ENCODE peak calls at places on chromosomes 2 and 18, in six cellular contexts. One of them, this sample, is unnamed.
A peak's percentile ranks its signal among the peaks of the same experiment; 100 is the strongest.

GRCh38 chr2:72669121-72669520 is 156.7 kb downstream of the EXOC6B start:
- DNase-seq in astrocyte: peak; percentile 79
- DNase-seq in CD8-positive, alpha-beta T cell: no peak
- DNase-seq in CD4-positive, alpha-beta T cell: no peak
- DNase-seq in uterus: no peak
- DNase-seq in cardiac muscle cell: peak; percentile 89
- DNase-seq in this sample: peak; percentile 16

GRCh38 chr18:30142248-30142647 is 900.3 kb downstream of the DSC3 start:
- DNase-seq in uterus: no peak
- DNase-seq in astrocyte: no peak
- DNase-seq in CD4-positive, alpha-beta T cell: no peak
- DNase-seq in cardiac muscle cell: no peak
- DNase-seq in CD8-positive, alpha-beta T cell: no peak
- DNase-seq in this sample: no peak

GRCh38 chr2:202035089-202035940 is 1.7 kb downstream of the FZD7 start:
- DNase-seq in cardiac muscle cell: peak; percentile 71
- DNase-seq in CD8-positive, alpha-beta T cell: peak; percentile 7
- DNase-seq in astrocyte: peak; percentile 71
- DNase-seq in uterus: peak; percentile 72
- DNase-seq in CD4-positive, alpha-beta T cell: peak; percentile 15
- DNase-seq in this sample: no peak

GRCh38 chr2:74576151-74576755 is 21.7 kb downstream of the DOK1 start:
- DNase-seq in uterus: no peak
- DNase-seq in CD4-positive, alpha-beta T cell: no peak
- DNase-seq in cardiac muscle cell: no peak
- DNase-seq in CD8-positive, alpha-beta T cell: no peak
- DNase-seq in astrocyte: peak; percentile 49
- DNase-seq in this sample: no peak

GRCh38 chr2:160210599-160211138 is 10.6 kb upstream of the ITGB6 start:
- DNase-seq in uterus: peak; percentile 35
- DNase-seq in cardiac muscle cell: peak; percentile 83
- DNase-seq in astrocyte: no peak
- DNase-seq in CD8-positive, alpha-beta T cell: peak; percentile 53
- DNase-seq in CD4-positive, alpha-beta T cell: peak; percentile 51
- DNase-seq in this sample: no peak

GRCh38 chr2:39583781-39584180 is 81.9 kb upstream of the TMEM178A start:
- DNase-seq in CD4-positive, alpha-beta T cell: no peak
- DNase-seq in CD8-positive, alpha-beta T cell: no peak
- DNase-seq in astrocyte: peak; percentile 39
- DNase-seq in uterus: no peak
- DNase-seq in cardiac muscle cell: no peak
- DNase-seq in this sample: no peak

GRCh38 chr2:60998628-60999545 is 18.6 kb upstream of the PEX13 start:
- DNase-seq in cardiac muscle cell: peak; percentile 70
- DNase-seq in astrocyte: no peak
- DNase-seq in uterus: no peak
- DNase-seq in CD8-positive, alpha-beta T cell: no peak
- DNase-seq in CD4-positive, alpha-beta T cell: no peak
- DNase-seq in this sample: no peak

GRCh38 chr2:73031725-73032701 is 39.5 kb downstream of the SFXN5 start:
- DNase-seq in astrocyte: no peak
- DNase-seq in uterus: no peak
- DNase-seq in cardiac muscle cell: no peak
- DNase-seq in CD8-positive, alpha-beta T cell: no peak
- DNase-seq in CD4-positive, alpha-beta T cell: no peak
- DNase-seq in this sample: no peak

GRCh38 chr2:130391872-130392670 is 36.2 kb downstream of the PTPN18 start:
- DNase-seq in cardiac muscle cell: peak; percentile 53
- DNase-seq in CD4-positive, alpha-beta T cell: no peak
- DNase-seq in astrocyte: no peak
- DNase-seq in uterus: peak; percentile 27
- DNase-seq in CD8-positive, alpha-beta T cell: no peak
- DNase-seq in this sample: no peak

GRCh38 chr2:130389783-130390182 is 33.9 kb downstream of the PTPN18 start:
- DNase-seq in astrocyte: no peak
- DNase-seq in CD4-positive, alpha-beta T cell: no peak
- DNase-seq in CD8-positive, alpha-beta T cell: no peak
- DNase-seq in cardiac muscle cell: no peak
- DNase-seq in uterus: no peak
- DNase-seq in this sample: no peak

GRCh38 chr2:130390460-130391057 is 34.7 kb downstream of the PTPN18 start:
- DNase-seq in cardiac muscle cell: no peak
- DNase-seq in CD8-positive, alpha-beta T cell: no peak
- DNase-seq in uterus: no peak
- DNase-seq in CD4-positive, alpha-beta T cell: no peak
- DNase-seq in astrocyte: no peak
- DNase-seq in this sample: no peak

GRCh38 chr2:130389363-130389762 is 33.5 kb downstream of the PTPN18 start:
- DNase-seq in astrocyte: no peak
- DNase-seq in uterus: no peak
- DNase-seq in cardiac muscle cell: no peak
- DNase-seq in CD4-positive, alpha-beta T cell: no peak
- DNase-seq in CD8-positive, alpha-beta T cell: no peak
- DNase-seq in this sample: no peak

GRCh38 chr2:130391058-130391871 is 35.4 kb downstream of the PTPN18 start:
- DNase-seq in astrocyte: peak; percentile 60
- DNase-seq in CD8-positive, alpha-beta T cell: no peak
- DNase-seq in CD4-positive, alpha-beta T cell: peak; percentile 42
- DNase-seq in cardiac muscle cell: peak; percentile 81
- DNase-seq in uterus: peak; percentile 72
- DNase-seq in this sample: no peak
- TF ChIP-seq CTCF in astrocyte: no peak
- TF ChIP-seq CTCF in CD8-positive, alpha-beta T cell: no peak
- TF ChIP-seq CTCF in CD4-positive, alpha-beta T cell: no peak
- TF ChIP-seq CTCF in cardiac muscle cell: no peak
- TF ChIP-seq CTCF in uterus: no peak
- TF ChIP-seq CTCF in this sample: no peak

DNA sequence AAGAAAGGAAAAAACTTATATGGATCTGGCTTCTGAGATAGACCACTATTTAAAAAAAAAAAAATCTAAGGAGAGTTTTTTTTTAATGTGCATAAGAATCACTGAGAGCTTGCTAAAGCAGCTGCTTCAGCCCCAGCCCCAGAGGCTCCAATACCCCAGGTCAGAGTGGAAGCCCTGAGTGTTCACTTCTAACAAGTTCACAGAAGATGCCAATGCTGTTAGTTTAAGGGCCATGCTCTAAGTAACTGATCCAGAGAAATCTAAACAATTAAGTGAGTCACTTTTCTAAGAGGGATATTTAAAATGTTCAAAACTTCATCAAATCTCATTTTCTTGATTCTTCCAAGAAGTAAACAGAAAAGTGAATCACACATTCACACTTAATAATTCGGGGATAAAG is 126.4 kb upstream of the CD226 start:
- DNase-seq in astrocyte: peak; percentile 7
- DNase-seq in uterus: no peak
- DNase-seq in CD8-positive, alpha-beta T cell: no peak
- DNase-seq in cardiac muscle cell: no peak
- DNase-seq in CD4-positive, alpha-beta T cell: no peak
- DNase-seq in this sample: no peak
- H3K27me3 ChIP-seq in astrocyte: no peaks in the 10 kb centered on the region
- H3K27me3 ChIP-seq in uterus: no peaks in the 10 kb centered on the region
- H3K27me3 ChIP-seq in CD8-positive, alpha-beta T cell: no peaks in the 10 kb centered on the region
- H3K27me3 ChIP-seq in cardiac muscle cell: no peaks in the 10 kb centered on the region
- H3K27me3 ChIP-seq in CD4-positive, alpha-beta T cell: no peaks in the 10 kb centered on the region
- H3K27me3 ChIP-seq in this sample: no peaks in the 10 kb centered on the region

DNA sequence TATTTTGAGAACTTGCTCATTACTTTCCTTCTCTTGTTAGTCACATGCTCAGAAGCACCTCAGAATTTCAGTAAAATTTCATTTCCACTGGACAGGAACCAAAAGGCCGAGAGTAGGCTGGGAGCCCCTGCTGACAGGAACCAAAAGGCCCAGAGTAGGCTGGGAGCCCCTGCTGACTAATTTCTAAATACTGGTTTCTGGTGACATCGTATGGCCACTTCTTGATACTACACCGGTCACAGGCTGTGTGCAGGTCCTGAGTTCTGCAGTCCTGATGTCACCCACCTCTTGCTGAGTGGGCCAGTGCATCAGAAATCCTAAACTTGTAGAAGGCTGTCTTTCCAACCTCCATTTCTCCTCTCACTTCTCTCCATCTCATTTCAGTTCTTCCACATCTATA is 17.7 kb upstream of the EN1 start:
- DNase-seq in astrocyte: no peak
- DNase-seq in CD8-positive, alpha-beta T cell: no peak
- DNase-seq in uterus: no peak
- DNase-seq in CD4-positive, alpha-beta T cell: no peak
- DNase-seq in cardiac muscle cell: peak; percentile 71
- DNase-seq in this sample: no peak
- TF ChIP-seq CTCF in astrocyte: peak; percentile 75
- TF ChIP-seq CTCF in CD8-positive, alpha-beta T cell: peak; percentile 31
- TF ChIP-seq CTCF in uterus: peak; percentile 27
- TF ChIP-seq CTCF in CD4-positive, alpha-beta T cell: peak; percentile 61
- TF ChIP-seq CTCF in cardiac muscle cell: peak; percentile 66
- TF ChIP-seq CTCF in this sample: peak; percentile 63

GRCh38 chr2:166784296-166784946 is 103.9 kb upstream of the XIRP2 start:
- DNase-seq in uterus: no peak
- DNase-seq in CD8-positive, alpha-beta T cell: no peak
- DNase-seq in cardiac muscle cell: no peak
- DNase-seq in astrocyte: no peak
- DNase-seq in CD4-positive, alpha-beta T cell: no peak
- DNase-seq in this sample: no peak
- H3K27me3 ChIP-seq in uterus: no peaks in the 10 kb centered on the region
- H3K27me3 ChIP-seq in CD8-positive, alpha-beta T cell: no peaks in the 10 kb centered on the region
- H3K27me3 ChIP-seq in cardiac muscle cell: no peaks in the 10 kb centered on the region
- H3K27me3 ChIP-seq in astrocyte: no peaks in the 10 kb centered on the region
- H3K27me3 ChIP-seq in CD4-positive, alpha-beta T cell: no peaks in the 10 kb centered on the region
- H3K27me3 ChIP-seq in this sample: no peaks in the 10 kb centered on the region

DNA sequence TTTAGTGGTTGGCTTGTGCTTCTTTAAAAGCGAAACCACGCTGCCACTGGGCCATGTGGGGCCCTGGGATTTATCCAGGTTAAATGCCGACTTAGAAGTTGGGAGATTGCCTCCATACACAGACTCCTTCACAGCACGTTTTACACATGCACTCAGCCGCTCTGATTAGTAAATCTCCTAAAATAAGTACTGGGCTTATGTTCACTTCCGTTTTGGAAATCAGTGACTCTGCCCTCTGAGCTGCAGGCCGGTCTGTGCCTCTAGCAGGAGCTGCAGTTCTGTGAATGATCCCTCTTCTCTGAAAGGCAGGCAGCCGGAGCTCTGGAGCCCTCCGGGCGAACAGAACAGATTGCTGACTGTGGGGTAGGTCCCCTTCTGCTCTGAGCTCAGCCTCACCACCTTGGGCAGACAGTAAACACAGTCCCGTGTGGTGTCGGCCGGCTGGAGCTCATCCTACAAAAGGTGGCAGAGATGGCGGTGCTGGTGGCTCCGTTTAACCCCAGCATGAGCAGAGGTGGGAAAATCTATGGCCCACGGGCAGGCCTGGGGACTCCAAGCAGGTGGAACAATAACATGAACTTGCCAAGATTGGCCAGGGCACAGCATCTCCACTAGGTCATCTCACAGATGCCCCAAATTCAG is 9.8 kb upstream of the RAB17 start:
- DNase-seq in CD8-positive, alpha-beta T cell: no peak
- DNase-seq in uterus: peak; percentile 66
- DNase-seq in CD4-positive, alpha-beta T cell: no peak
- DNase-seq in astrocyte: no peak
- DNase-seq in cardiac muscle cell: peak; percentile 78
- DNase-seq in this sample: no peak
- TF ChIP-seq CTCF in CD8-positive, alpha-beta T cell: no peak
- TF ChIP-seq CTCF in uterus: peak; percentile 49
- TF ChIP-seq CTCF in CD4-positive, alpha-beta T cell: no peak
- TF ChIP-seq CTCF in astrocyte: no peak
- TF ChIP-seq CTCF in cardiac muscle cell: peak; percentile 45
- TF ChIP-seq CTCF in this sample: peak; percentile 15

GRCh38 chr2:66440011-66440542 is 5.2 kb downstream of the MEIS1 start:
- DNase-seq in cardiac muscle cell: peak; percentile 60
- DNase-seq in uterus: no peak
- DNase-seq in CD4-positive, alpha-beta T cell: no peak
- DNase-seq in astrocyte: no peak
- DNase-seq in CD8-positive, alpha-beta T cell: no peak
- DNase-seq in this sample: no peak
- H3K27me3 ChIP-seq in cardiac muscle cell: no peaks in the 10 kb centered on the region
- H3K27me3 ChIP-seq in uterus: no peaks in the 10 kb centered on the region
- H3K27me3 ChIP-seq in CD4-positive, alpha-beta T cell: peaks cover 91% of the 10 kb centered on the region
- H3K27me3 ChIP-seq in astrocyte: peaks cover 14% of the 10 kb centered on the region
- H3K27me3 ChIP-seq in CD8-positive, alpha-beta T cell: peaks cover 18% of the 10 kb centered on the region
- H3K27me3 ChIP-seq in this sample: peaks cover 58% of the 10 kb centered on the region

GRCh38 chr2:120669121-120669952 is 66.3 kb upstream of the GLI2 start:
- DNase-seq in astrocyte: peak; percentile 54
- DNase-seq in CD8-positive, alpha-beta T cell: no peak
- DNase-seq in CD4-positive, alpha-beta T cell: no peak
- DNase-seq in cardiac muscle cell: peak; percentile 84
- DNase-seq in uterus: no peak
- DNase-seq in this sample: peak; percentile 60
- TF ChIP-seq CTCF in astrocyte: peak; percentile 33
- TF ChIP-seq CTCF in CD8-positive, alpha-beta T cell: no peak
- TF ChIP-seq CTCF in CD4-positive, alpha-beta T cell: no peak
- TF ChIP-seq CTCF in cardiac muscle cell: peak; percentile 61
- TF ChIP-seq CTCF in uterus: no peak
- TF ChIP-seq CTCF in this sample: peak; percentile 62

This sample was measured in kidney epithelial cell.